ENCODE peak calls at places on chromosomes 5 and 9, in five cellular contexts. One of them, this sample, is unnamed. For H3K4me1, the result is how much of the 10 kb centered on the place peaks cover.

GRCh38 chr9:20848490-20848889 is 164.4 kb downstream of the FOCAD start:
- DNase-seq in GM23248: peak
- DNase-seq in naive thymus-derived CD4-positive, alpha-beta T cell: no peak
- DNase-seq in tibial artery: no peak
- DNase-seq in left ventricle myocardium inferior: no peak
- DNase-seq in this sample: no peak

GRCh38 chr9:92763721-92764380 is 782 bp downstream of the BICD2 start:
- DNase-seq in GM23248: peak
- DNase-seq in naive thymus-derived CD4-positive, alpha-beta T cell: no peak
- DNase-seq in tibial artery: peak
- DNase-seq in left ventricle myocardium inferior: peak
- DNase-seq in this sample: peak

GRCh38 chr9:8266861-8267260 is 467.3 kb upstream of the DMAC1 start:
- DNase-seq in GM23248: no peak
- DNase-seq in naive thymus-derived CD4-positive, alpha-beta T cell: no peak
- DNase-seq in tibial artery: no peak
- DNase-seq in left ventricle myocardium inferior: no peak
- DNase-seq in this sample: no peak

GRCh38 chr9:101601904-101602765 is 7.4 kb upstream of the PPP3R2 start:
- DNase-seq in GM23248: peak
- DNase-seq in naive thymus-derived CD4-positive, alpha-beta T cell: no peak
- DNase-seq in tibial artery: no peak
- DNase-seq in left ventricle myocardium inferior: no peak
- DNase-seq in this sample: peak

GRCh38 chr5:8033261-8033660 is 164.3 kb downstream of the MTRR start:
- DNase-seq in GM23248: no peak
- DNase-seq in naive thymus-derived CD4-positive, alpha-beta T cell: no peak
- DNase-seq in tibial artery: no peak
- DNase-seq in left ventricle myocardium inferior: no peak
- DNase-seq in this sample: no peak

GRCh38 chr5:43191740-43192557 is at the start of gene NIM1K:
- DNase-seq in GM23248: peak
- DNase-seq in naive thymus-derived CD4-positive, alpha-beta T cell: peak
- DNase-seq in tibial artery: peak
- DNase-seq in left ventricle myocardium inferior: peak
- DNase-seq in this sample: peak

GRCh38 chr9:85603920-85604319 is 137.8 kb downstream of the AGTPBP1 start:
- DNase-seq in GM23248: no peak
- DNase-seq in naive thymus-derived CD4-positive, alpha-beta T cell: no peak
- DNase-seq in tibial artery: no peak
- DNase-seq in left ventricle myocardium inferior: no peak
- DNase-seq in this sample: no peak

GRCh38 chr5:172910828-172911627 is 48.2 kb upstream of the RPL26L1 start:
- DNase-seq in GM23248: peak
- DNase-seq in naive thymus-derived CD4-positive, alpha-beta T cell: no peak
- DNase-seq in tibial artery: peak
- DNase-seq in left ventricle myocardium inferior: peak
- DNase-seq in this sample: no peak

GRCh38 chr9:111000202-111000601 is 38.1 kb downstream of the LPAR1 start:
- DNase-seq in GM23248: no peak
- DNase-seq in naive thymus-derived CD4-positive, alpha-beta T cell: no peak
- DNase-seq in tibial artery: no peak
- DNase-seq in left ventricle myocardium inferior: no peak
- DNase-seq in this sample: no peak

GRCh38 chr5:399296-400281 is 43.4 kb upstream of the EXOC3 start:
- DNase-seq in GM23248: peak
- DNase-seq in naive thymus-derived CD4-positive, alpha-beta T cell: peak
- DNase-seq in tibial artery: peak
- DNase-seq in left ventricle myocardium inferior: peak
- DNase-seq in this sample: no peak

GRCh38 chr9:20658677-20659473 is 25.2 kb upstream of the FOCAD start:
- DNase-seq in GM23248: peak
- DNase-seq in naive thymus-derived CD4-positive, alpha-beta T cell: no peak
- DNase-seq in tibial artery: no peak
- DNase-seq in left ventricle myocardium inferior: no peak
- DNase-seq in this sample: no peak

DNA sequence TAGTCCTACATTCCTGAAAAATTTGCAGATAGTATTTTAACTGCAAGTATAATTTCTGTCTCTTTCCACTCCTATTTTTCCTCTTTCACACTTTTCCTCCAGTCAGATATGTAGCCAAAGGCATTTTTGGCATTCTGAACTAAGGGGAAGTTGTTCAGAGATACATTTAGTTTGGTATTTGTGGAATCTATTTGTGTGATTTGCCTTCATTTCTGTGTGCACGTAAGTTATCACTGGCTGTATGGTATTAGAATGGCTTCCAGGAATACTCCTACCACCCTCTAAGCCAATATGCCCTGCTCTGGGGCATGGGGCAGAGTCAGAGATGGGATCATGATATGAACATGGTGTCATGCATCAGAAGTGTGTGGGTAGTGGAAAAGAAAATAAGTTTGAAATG is 45.8 kb upstream of the GRAMD2B start:
- DNase-seq in GM23248: peak
- DNase-seq in naive thymus-derived CD4-positive, alpha-beta T cell: no peak
- DNase-seq in tibial artery: no peak
- DNase-seq in left ventricle myocardium inferior: no peak
- DNase-seq in this sample: no peak
- H3K4me3 ChIP-seq in GM23248: no peak
- H3K4me3 ChIP-seq in naive thymus-derived CD4-positive, alpha-beta T cell: no peak
- H3K4me3 ChIP-seq in tibial artery: no peak
- H3K4me3 ChIP-seq in left ventricle myocardium inferior: no peak
- H3K4me3 ChIP-seq in this sample: no peak

GRCh38 chr5:151110122-151110681 is 29.4 kb upstream of the TNIP1 start:
- DNase-seq in GM23248: no peak
- DNase-seq in naive thymus-derived CD4-positive, alpha-beta T cell: no peak
- DNase-seq in tibial artery: no peak
- DNase-seq in left ventricle myocardium inferior: no peak
- DNase-seq in this sample: no peak

GRCh38 chr5:151107738-151108520 is 27.1 kb upstream of the TNIP1 start:
- DNase-seq in GM23248: peak
- DNase-seq in naive thymus-derived CD4-positive, alpha-beta T cell: no peak
- DNase-seq in tibial artery: peak
- DNase-seq in left ventricle myocardium inferior: peak
- DNase-seq in this sample: no peak

GRCh38 chr5:151107084-151107483 is 26.2 kb upstream of the TNIP1 start:
- DNase-seq in GM23248: no peak
- DNase-seq in naive thymus-derived CD4-positive, alpha-beta T cell: no peak
- DNase-seq in tibial artery: no peak
- DNase-seq in left ventricle myocardium inferior: no peak
- DNase-seq in this sample: no peak

GRCh38 chr5:151106509-151106908 is 25.7 kb upstream of the TNIP1 start:
- DNase-seq in GM23248: no peak
- DNase-seq in naive thymus-derived CD4-positive, alpha-beta T cell: no peak
- DNase-seq in tibial artery: no peak
- DNase-seq in left ventricle myocardium inferior: no peak
- DNase-seq in this sample: no peak

GRCh38 chr5:151108566-151108965 is 27.7 kb upstream of the TNIP1 start:
- DNase-seq in GM23248: peak
- DNase-seq in naive thymus-derived CD4-positive, alpha-beta T cell: no peak
- DNase-seq in tibial artery: no peak
- DNase-seq in left ventricle myocardium inferior: no peak
- DNase-seq in this sample: no peak
- H3K4me1 ChIP-seq in GM23248: under half
- H3K4me1 ChIP-seq in naive thymus-derived CD4-positive, alpha-beta T cell: under half
- H3K4me1 ChIP-seq in tibial artery: under half
- H3K4me1 ChIP-seq in left ventricle myocardium inferior: half or more
- H3K4me1 ChIP-seq in this sample: under half

DNA sequence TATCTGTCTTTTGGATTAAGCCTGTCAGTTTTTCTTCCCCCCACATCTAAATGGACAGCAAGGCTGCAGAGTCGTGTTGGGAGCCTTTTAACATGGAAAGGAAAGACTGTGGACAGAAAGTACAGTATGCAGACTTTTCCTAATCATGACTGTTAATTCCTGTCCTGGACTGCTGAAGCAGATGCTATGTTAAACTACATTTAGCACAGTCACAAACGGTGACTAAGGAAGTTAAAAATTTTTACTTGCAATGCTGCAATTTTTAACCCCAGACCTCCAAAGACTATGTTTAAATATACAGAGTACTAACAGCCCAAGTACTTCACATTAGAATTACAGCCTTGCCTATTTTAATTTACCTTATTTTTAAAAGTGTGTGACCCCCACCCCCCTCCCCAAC is 51.8 kb downstream of the ELAVL2 start:
- DNase-seq in GM23248: peak
- DNase-seq in naive thymus-derived CD4-positive, alpha-beta T cell: no peak
- DNase-seq in tibial artery: no peak
- DNase-seq in left ventricle myocardium inferior: no peak
- DNase-seq in this sample: no peak
- H3K4me3 ChIP-seq in GM23248: no peak
- H3K4me3 ChIP-seq in naive thymus-derived CD4-positive, alpha-beta T cell: no peak
- H3K4me3 ChIP-seq in tibial artery: no peak
- H3K4me3 ChIP-seq in left ventricle myocardium inferior: no peak
- H3K4me3 ChIP-seq in this sample: no peak

GRCh38 chr5:17185776-17186175 is 31.7 kb upstream of the BASP1 start:
- DNase-seq in GM23248: peak
- DNase-seq in naive thymus-derived CD4-positive, alpha-beta T cell: no peak
- DNase-seq in tibial artery: peak
- DNase-seq in left ventricle myocardium inferior: peak
- DNase-seq in this sample: no peak
- H3K4me1 ChIP-seq in GM23248: half or more
- H3K4me1 ChIP-seq in naive thymus-derived CD4-positive, alpha-beta T cell: under half
- H3K4me1 ChIP-seq in tibial artery: under half
- H3K4me1 ChIP-seq in left ventricle myocardium inferior: under half
- H3K4me1 ChIP-seq in this sample: under half

This sample was measured in CD4-positive, alpha-beta memory T cell.